ENCODE peak calls at places on chromosomes 12 and 14, in six cellular contexts. V, F, G, P, E and U are unnamed samples.

GRCh38 chr14:29741909-29742401 is 185.7 kb downstream of the PRKD1 start:
- DNase-seq in P (no peak), E (no peak), F (peak; percentile 20), G (no peak), V (no peak), U (no peak)

GRCh38 chr12:6944381-6945186 is 762 bp downstream of the C12orf57 start:
- DNase-seq in G (no peak), V (peak; percentile 96), P (peak; percentile 92), E (peak; percentile 82), F (peak; percentile 95), U (peak; percentile 96)

GRCh38 chr12:19093218-19093617 is 36.3 kb upstream of the PLEKHA5 start:
- DNase-seq in E (no peak), F (no peak), P (no peak), G (peak; percentile 11), V (no peak), U (no peak)

GRCh38 chr12:124454735-124455134 is 112.7 kb downstream of the NCOR2 start:
- DNase-seq in F (no peak), P (no peak), V (no peak), E (no peak), G (peak; percentile 91), U (no peak)

GRCh38 chr12:64733857-64734256 is 25.3 kb downstream of the GNS start:
- DNase-seq in V (no peak), G (no peak), F (peak; percentile 37), P (peak; percentile 64), E (peak; percentile 6), U (no peak)

GRCh38 chr12:68915055-68915454 is 17.9 kb downstream of the CPM start:
- DNase-seq in E (no peak), P (no peak), F (no peak), G (peak; percentile 89), V (no peak), U (no peak)

GRCh38 chr14:74401504-74402241 is 24.3 kb downstream of the SYNDIG1L start:
- DNase-seq in P (peak; percentile 73), G (no peak), F (peak; percentile 20), E (no peak), V (peak; percentile 60), U (peak; percentile 54)

GRCh38 chr14:32201816-32202467 is at the start of gene RNU6-7:
- DNase-seq in V (peak; percentile 70), G (no peak), P (peak; percentile 39), E (peak; percentile 46), F (peak; percentile 22), U (no peak)

GRCh38 chr14:67928375-67928774 is 108.8 kb downstream of the RAD51B start:
- DNase-seq in E (no peak), V (no peak), P (no peak), G (no peak), F (no peak), U (no peak)

GRCh38 chr12:90896164-90896563 is 58.8 kb downstream of the CCER1 start:
- DNase-seq in G (peak; percentile 68), V (no peak), E (no peak), P (no peak), F (no peak), U (no peak)

GRCh38 chr12:3615862-3616261 is 124.9 kb downstream of the PRMT8 start:
- DNase-seq in F (no peak), V (no peak), G (no peak), P (no peak), E (no peak), U (no peak)

GRCh38 chr14:74029136-74029535 is 10.0 kb downstream of the BBOF1 start:
- DNase-seq in F (no peak), P (no peak), E (no peak), V (no peak), G (no peak), U (no peak)

GRCh38 chr14:99224116-99224910 is 47.7 kb downstream of the BCL11B start:
- DNase-seq in V (peak; percentile 48), F (no peak), G (no peak), E (no peak), P (no peak), U (no peak)

GRCh38 chr12:75759842-75760260 is 248.4 kb upstream of the KRR1 start:
- DNase-seq in P (no peak), F (no peak), E (no peak), V (no peak), G (peak; percentile 51), U (no peak)

GRCh38 chr12:58249610-58250009 is 308.2 kb downstream of the ATP23 start:
- DNase-seq in E (no peak), V (no peak), F (no peak), G (no peak), P (no peak), U (no peak)

GRCh38 chr12:103806807-103807206 is 34.2 kb downstream of the NT5DC3 start:
- DNase-seq in G (no peak), E (no peak), F (peak; percentile 24), V (no peak), P (no peak), U (no peak)

GRCh38 chr14:93984987-93985410 is 8.6 kb upstream of the ASB2 start:
- DNase-seq in G (peak; percentile 51), E (peak; percentile 7), F (peak; percentile 40), V (peak; percentile 83), P (peak; percentile 66), U (no peak)

GRCh38 chr14:99230271-99231141 is 41.5 kb downstream of the BCL11B start:
- DNase-seq in P (no peak), E (no peak), F (peak; percentile 13), G (no peak), V (peak; percentile 62), U (no peak)

GRCh38 chr14:85575617-85575898 is 45.6 kb downstream of the FLRT2 start:
- DNase-seq in V (no peak), P (no peak), G (no peak), F (no peak), E (no peak), U (no peak)

GRCh38 chr12:110841007-110841406 is 5.8 kb upstream of the CCDC63 start:
- DNase-seq in P (no peak), E (no peak), G (no peak), V (no peak), F (no peak), U (no peak)

GRCh38 chr12:19707948-19708409 is 268.7 kb downstream of the AEBP2 start:
- DNase-seq in F (no peak), E (no peak), G (no peak), V (no peak), P (no peak), U (no peak)

GRCh38 chr14:28763914-28764848 is 2.4 kb upstream of the FOXG1 start:
- DNase-seq in G (no peak), P (peak; percentile 15), E (no peak), V (no peak), F (no peak), U (no peak)

GRCh38 chr12:18470251-18470650 is 208.9 kb downstream of the PIK3C2G start:
- DNase-seq in E (no peak), G (no peak), V (no peak), P (no peak), F (no peak), U (no peak)

GRCh38 chr12:80041691-80042090 is 57.6 kb upstream of the OTOGL start:
- DNase-seq in F (no peak), G (peak; percentile 38), P (no peak), E (no peak), V (no peak), U (no peak)

GRCh38 chr12:34394211-34395055 is 372.1 kb downstream of the ALG10 start:
- DNase-seq in G (no peak), E (no peak), V (peak; percentile 48), P (peak; percentile 4), F (no peak), U (peak; percentile 36)

GRCh38 chr12:62720661-62721330 is 214.2 kb downstream of the PPM1H start:
- DNase-seq in E (peak; percentile 37), P (peak; percentile 49), V (no peak), F (no peak), G (no peak), U (no peak)

GRCh38 chr14:59265808-59266207 is 77.3 kb downstream of the DAAM1 start:
- DNase-seq in G (no peak), F (no peak), P (no peak), E (no peak), V (no peak), U (no peak)

GRCh38 chr14:94481468-94482131 is 5.6 kb upstream of the SERPINA9 start:
- DNase-seq in F (peak; percentile 24), G (no peak), P (no peak), V (no peak), E (no peak), U (no peak)

GRCh38 chr14:95332641-95333040 is 12.9 kb upstream of the CLMN start:
- DNase-seq in F (no peak), V (no peak), G (no peak), P (no peak), E (no peak), U (no peak)

GRCh38 chr14:54322668-54323380 is 74.0 kb upstream of the CDKN3 start:
- DNase-seq in F (no peak), E (no peak), V (no peak), P (no peak), G (no peak), U (no peak)

GRCh38 chr12:43669373-43669772 is 89.2 kb downstream of the PUS7L start:
- DNase-seq in P (no peak), E (no peak), F (no peak), V (no peak), G (no peak), U (no peak)

GRCh38 chr12:89486231-89486630 is 38.4 kb downstream of the GALNT4 start:
- DNase-seq in V (no peak), P (no peak), E (no peak), G (no peak), F (no peak), U (no peak)

GRCh38 chr12:66584673-66585072 is 94.2 kb downstream of the GRIP1 start:
- DNase-seq in F (no peak), P (no peak), G (no peak), E (no peak), V (no peak), U (no peak)

GRCh38 chr12:113040722-113041168 is 15.8 kb upstream of the DTX1 start:
- DNase-seq in P (no peak), F (peak; percentile 77), E (no peak), G (no peak), V (peak; percentile 84), U (peak; percentile 77)

GRCh38 chr14:51518280-51518679 is 133.4 kb upstream of the FRMD6 start:
- DNase-seq in E (no peak), V (no peak), F (no peak), P (no peak), G (no peak), U (no peak)

GRCh38 chr14:77187649-77188012 is 6.0 kb downstream of the TMEM63C start:
- DNase-seq in E (no peak), F (no peak), P (no peak), V (no peak), G (no peak), U (no peak)

GRCh38 chr14:23512156-23512555 is 39.4 kb downstream of the ZFHX2 start:
- DNase-seq in P (peak; percentile 55), G (no peak), E (peak; percentile 49), V (no peak), F (no peak), U (no peak)

GRCh38 chr14:98907271-98907670 is 364.7 kb downstream of the BCL11B start:
- DNase-seq in G (no peak), F (no peak), V (no peak), P (no peak), E (no peak), U (no peak)

GRCh38 chr14:35534130-35534883 is at the start of gene INSM2:
- DNase-seq in P (peak; percentile 56), F (no peak), G (no peak), V (no peak), E (peak; percentile 14), U (no peak)